ENCODE peak calls at places on chromosomes 4 and X, in nine cellular contexts. One of them, this sample, is unnamed.

GRCh38 chr4:2333356-2333841 is 71.5 kb upstream of the MXD4 start:
- DNase-seq in hippocampal formation: no peak
- DNase-seq in NCI-H1930: no peak
- DNase-seq in renal cortical epithelial cell: peak; percentile 33
- DNase-seq in neural progenitor cell: no peak
- DNase-seq in HFF-Myc: no peak
- DNase-seq in left ventricle myocardium inferior: no peak
- DNase-seq in NCI-H1694: no peak
- DNase-seq in choroid plexus epithelial cell: no peak
- DNase-seq in this sample: no peak

GRCh38 chr4:139761461-139761860 is 95.8 kb downstream of the MGST2 start:
- DNase-seq in NCI-H1930: no peak
- DNase-seq in renal cortical epithelial cell: peak; percentile 49
- DNase-seq in NCI-H1694: peak; percentile 30
- DNase-seq in hippocampal formation: no peak
- DNase-seq in HFF-Myc: no peak
- DNase-seq in choroid plexus epithelial cell: peak; percentile 46
- DNase-seq in left ventricle myocardium inferior: no peak
- DNase-seq in neural progenitor cell: no peak
- DNase-seq in this sample: peak; percentile 87

GRCh38 chr4:101157415-101158135 is 189.8 kb downstream of the PPP3CA start:
- DNase-seq in renal cortical epithelial cell: no peak
- DNase-seq in neural progenitor cell: no peak
- DNase-seq in left ventricle myocardium inferior: no peak
- DNase-seq in choroid plexus epithelial cell: peak; percentile 41
- DNase-seq in NCI-H1930: no peak
- DNase-seq in HFF-Myc: no peak
- DNase-seq in NCI-H1694: no peak
- DNase-seq in hippocampal formation: no peak
- DNase-seq in this sample: no peak

GRCh38 chr4:78057600-78058560 is 757 bp downstream of the FRAS1 start:
- DNase-seq in HFF-Myc: peak; percentile 12
- DNase-seq in renal cortical epithelial cell: peak; percentile 29
- DNase-seq in NCI-H1930: no peak
- DNase-seq in left ventricle myocardium inferior: peak; percentile 36
- DNase-seq in choroid plexus epithelial cell: peak; percentile 34
- DNase-seq in NCI-H1694: no peak
- DNase-seq in neural progenitor cell: peak; percentile 66
- DNase-seq in hippocampal formation: peak; percentile 12
- DNase-seq in this sample: peak; percentile 29

GRCh38 chrX:153762636-153763173 is 1.3 kb upstream of the PLXNB3 start:
- DNase-seq in choroid plexus epithelial cell: no peak
- DNase-seq in neural progenitor cell: no peak
- DNase-seq in left ventricle myocardium inferior: no peak
- DNase-seq in NCI-H1694: no peak
- DNase-seq in hippocampal formation: no peak
- DNase-seq in renal cortical epithelial cell: no peak
- DNase-seq in NCI-H1930: no peak
- DNase-seq in HFF-Myc: no peak
- DNase-seq in this sample: no peak

GRCh38 chr4:71004281-71004851 is 10.9 kb downstream of the DCK start:
- DNase-seq in NCI-H1694: no peak
- DNase-seq in HFF-Myc: no peak
- DNase-seq in left ventricle myocardium inferior: no peak
- DNase-seq in NCI-H1930: no peak
- DNase-seq in choroid plexus epithelial cell: no peak
- DNase-seq in hippocampal formation: no peak
- DNase-seq in neural progenitor cell: peak; percentile 61
- DNase-seq in renal cortical epithelial cell: no peak
- DNase-seq in this sample: peak; percentile 20

GRCh38 chr4:186151499-186151898 is 39.9 kb upstream of the CYP4V2 start:
- DNase-seq in neural progenitor cell: no peak
- DNase-seq in choroid plexus epithelial cell: no peak
- DNase-seq in hippocampal formation: no peak
- DNase-seq in NCI-H1930: no peak
- DNase-seq in left ventricle myocardium inferior: no peak
- DNase-seq in renal cortical epithelial cell: no peak
- DNase-seq in NCI-H1694: no peak
- DNase-seq in HFF-Myc: no peak
- DNase-seq in this sample: no peak

GRCh38 chr4:21656832-21657231 is 291.7 kb downstream of the KCNIP4 start:
- DNase-seq in hippocampal formation: no peak
- DNase-seq in left ventricle myocardium inferior: no peak
- DNase-seq in neural progenitor cell: no peak
- DNase-seq in HFF-Myc: peak; percentile 59
- DNase-seq in NCI-H1930: no peak
- DNase-seq in choroid plexus epithelial cell: peak; percentile 95
- DNase-seq in renal cortical epithelial cell: peak; percentile 88
- DNase-seq in NCI-H1694: no peak
- DNase-seq in this sample: no peak

GRCh38 chr4:165094873-165095272 is 17.8 kb downstream of the TMEM192 start:
- DNase-seq in neural progenitor cell: no peak
- DNase-seq in NCI-H1694: no peak
- DNase-seq in HFF-Myc: no peak
- DNase-seq in left ventricle myocardium inferior: no peak
- DNase-seq in NCI-H1930: no peak
- DNase-seq in choroid plexus epithelial cell: no peak
- DNase-seq in hippocampal formation: no peak
- DNase-seq in renal cortical epithelial cell: no peak
- DNase-seq in this sample: no peak

GRCh38 chr4:156705291-156705690 is 266.3 kb downstream of the PDGFC start:
- DNase-seq in choroid plexus epithelial cell: peak; percentile 18
- DNase-seq in hippocampal formation: no peak
- DNase-seq in left ventricle myocardium inferior: no peak
- DNase-seq in HFF-Myc: no peak
- DNase-seq in renal cortical epithelial cell: peak; percentile 12
- DNase-seq in neural progenitor cell: no peak
- DNase-seq in NCI-H1694: no peak
- DNase-seq in NCI-H1930: no peak
- DNase-seq in this sample: no peak

GRCh38 chrX:8027876-8028275 is 100.7 kb upstream of the PNPLA4 start:
- DNase-seq in renal cortical epithelial cell: no peak
- DNase-seq in NCI-H1694: no peak
- DNase-seq in hippocampal formation: no peak
- DNase-seq in choroid plexus epithelial cell: no peak
- DNase-seq in left ventricle myocardium inferior: no peak
- DNase-seq in HFF-Myc: no peak
- DNase-seq in neural progenitor cell: no peak
- DNase-seq in NCI-H1930: no peak
- DNase-seq in this sample: no peak

GRCh38 chr4:26075588-26075987 is 161.6 kb downstream of the SMIM20 start:
- DNase-seq in HFF-Myc: no peak
- DNase-seq in neural progenitor cell: no peak
- DNase-seq in NCI-H1694: no peak
- DNase-seq in NCI-H1930: no peak
- DNase-seq in hippocampal formation: no peak
- DNase-seq in renal cortical epithelial cell: no peak
- DNase-seq in left ventricle myocardium inferior: no peak
- DNase-seq in choroid plexus epithelial cell: no peak
- DNase-seq in this sample: no peak

GRCh38 chrX:12013220-12013619 is 125.1 kb upstream of the FRMPD4 start:
- DNase-seq in hippocampal formation: no peak
- DNase-seq in NCI-H1694: no peak
- DNase-seq in left ventricle myocardium inferior: no peak
- DNase-seq in HFF-Myc: no peak
- DNase-seq in neural progenitor cell: no peak
- DNase-seq in choroid plexus epithelial cell: peak; percentile 49
- DNase-seq in renal cortical epithelial cell: peak; percentile 88
- DNase-seq in NCI-H1930: no peak
- DNase-seq in this sample: no peak

GRCh38 chr4:21083413-21083812 is 383.2 kb downstream of the PACRGL start:
- DNase-seq in HFF-Myc: no peak
- DNase-seq in hippocampal formation: no peak
- DNase-seq in left ventricle myocardium inferior: no peak
- DNase-seq in renal cortical epithelial cell: no peak
- DNase-seq in choroid plexus epithelial cell: no peak
- DNase-seq in NCI-H1930: no peak
- DNase-seq in NCI-H1694: no peak
- DNase-seq in neural progenitor cell: peak; percentile 20
- DNase-seq in this sample: no peak

GRCh38 chr4:15162465-15163283 is 160.4 kb downstream of the CPEB2 start:
- DNase-seq in hippocampal formation: no peak
- DNase-seq in NCI-H1694: no peak
- DNase-seq in HFF-Myc: no peak
- DNase-seq in neural progenitor cell: no peak
- DNase-seq in left ventricle myocardium inferior: no peak
- DNase-seq in renal cortical epithelial cell: peak; percentile 49
- DNase-seq in NCI-H1930: no peak
- DNase-seq in choroid plexus epithelial cell: peak; percentile 80
- DNase-seq in this sample: peak; percentile 6